ENCODE peak calls at places on chromosomes 6 and 20, in five cellular contexts. I is Caki2, S is Calu3, U is neural crest cell, V is GM04503. P is an unnamed sample.

GRCh38 chr6:2454180-2454579 is 208.8 kb upstream of the GMDS start:
- DNase-seq in I (no peak), V (no peak), S (no peak), U (no peak), P (no peak)

GRCh38 chr6:121436966-121437756 is 1.7 kb downstream of the GJA1 start:
- DNase-seq in S (peak), U (peak), I (peak), V (no peak), P (peak)

GRCh38 chr6:33700391-33701050 is 11.0 kb downstream of the UQCC2 start:
- DNase-seq in S (peak), V (no peak), U (peak), I (peak), P (no peak)

GRCh38 chr6:163599684-163600083 is 185.2 kb downstream of the QKI start:
- DNase-seq in S (no peak), I (no peak), V (no peak), U (no peak), P (no peak)

GRCh38 chr20:34112600-34113061 is 588 bp upstream of the EIF2S2 start:
- DNase-seq in S (peak), I (no peak), U (peak), V (no peak), P (peak)

GRCh38 chr20:24497851-24498250 is 28.4 kb downstream of the SYNDIG1 start:
- DNase-seq in S (no peak), I (peak), V (no peak), U (no peak), P (peak)

GRCh38 chr20:7171911-7172310 is 404.4 kb downstream of the BMP2 start:
- DNase-seq in V (no peak), S (no peak), U (no peak), I (no peak), P (no peak)

GRCh38 chr20:32828029-32828666 is 8.4 kb downstream of the MAPRE1 start:
- DNase-seq in U (no peak), S (no peak), V (no peak), I (no peak), P (peak)

GRCh38 chr6:21993841-21994240 is 303.0 kb downstream of the PRL start:
- DNase-seq in I (no peak), U (no peak), V (no peak), S (no peak), P (no peak)

GRCh38 chr6:28771401-28772267 is 152.2 kb downstream of the TRIM27 start:
- DNase-seq in I (no peak), S (peak), V (no peak), U (no peak), P (no peak)